ENCODE peak calls at places on chromosomes 7 and 10, in seven cellular contexts. U is epithelial cell of esophagus; P is right cardiac atrium; M is effector memory CD4-positive, alpha-beta T cell; I is Jurkat, Clone E6-1; R is H7; D is GM12865. L is an unnamed sample.
A peak's percentile ranks its signal among the peaks of the same experiment; 100 is the strongest.

GRCh38 chr10:10007972-10008371 is 1009.7 kb upstream of the CELF2 start:
- DNase-seq in R (no peak), U (peak; percentile 8), P (no peak), M (no peak), D (peak; percentile 34), I (peak; percentile 6), L (no peak)

GRCh38 chr7:6205921-6206660 is 66.3 kb downstream of the CYTH3 start:
- DNase-seq in M (no peak), D (no peak), R (peak; percentile 1), I (no peak), U (no peak), P (no peak), L (no peak)

GRCh38 chr10:1374901-1375804 is 319.0 kb downstream of the WDR37 start:
- DNase-seq in P (no peak), D (no peak), I (no peak), U (no peak), R (peak; percentile 26), M (no peak), L (no peak)

GRCh38 chr7:140297192-140297591 is 101.1 kb downstream of the SLC37A3 start:
- DNase-seq in U (no peak), M (no peak), R (no peak), D (no peak), P (no peak), I (no peak), L (no peak)

GRCh38 chr7:70557281-70557680 is 574.7 kb upstream of the GALNT17 start:
- DNase-seq in M (no peak), R (no peak), P (no peak), D (no peak), I (no peak), U (no peak), L (no peak)

GRCh38 chr10:22611425-22612111 is 102.8 kb downstream of the PIP4K2A start:
- DNase-seq in P (no peak), D (peak; percentile 88), I (peak; percentile 96), M (peak; percentile 70), R (no peak), U (no peak), L (peak; percentile 61)

GRCh38 chr10:32377458-32378370 is 30.8 kb upstream of the EPC1 start:
- DNase-seq in U (peak; percentile 45), R (no peak), P (peak; percentile 25), D (peak; percentile 66), I (peak; percentile 59), M (peak; percentile 27), L (peak; percentile 41)

GRCh38 chr10:86599729-86600128 is 54.6 kb upstream of the OPN4 start:
- DNase-seq in U (peak; percentile 36), D (peak; percentile 72), R (peak; percentile 76), I (peak; percentile 35), P (no peak), M (no peak), L (peak; percentile 30)

GRCh38 chr7:133859191-133859590 is 267.9 kb upstream of the LRGUK start:
- DNase-seq in P (no peak), D (no peak), M (no peak), I (peak; percentile 26), U (no peak), R (no peak), L (no peak)

GRCh38 chr7:129210256-129210988 is 14.4 kb upstream of the AHCYL2 start:
- DNase-seq in M (peak; percentile 29), P (peak; percentile 83), U (peak; percentile 62), D (peak; percentile 83), I (no peak), R (peak; percentile 95), L (peak; percentile 81)

GRCh38 chr7:128381161-128381821 is 19.8 kb upstream of the PRRT4 start:
- DNase-seq in P (no peak), M (no peak), R (peak; percentile 94), I (no peak), U (peak; percentile 86), D (peak; percentile 36), L (peak; percentile 30)

GRCh38 chr10:45558406-45558805 is 114.2 kb downstream of the ZFAND4 start:
- DNase-seq in I (peak; percentile 7), M (no peak), D (no peak), R (no peak), P (no peak), U (no peak), L (no peak)

GRCh38 chr10:123569436-123570010 is 96.6 kb upstream of the GPR26 start:
- DNase-seq in R (peak; percentile 42), D (no peak), P (no peak), U (no peak), I (no peak), M (no peak), L (no peak)

GRCh38 chr10:51716981-51717380 is 17.6 kb upstream of the CSTF2T start:
- DNase-seq in M (no peak), R (no peak), U (peak; percentile 33), I (no peak), P (no peak), D (no peak), L (no peak)

GRCh38 chr10:11138634-11139033 is 121.0 kb downstream of the CELF2 start:
- DNase-seq in U (no peak), R (no peak), P (no peak), I (no peak), D (no peak), M (no peak), L (no peak)

GRCh38 chr10:83427101-83427500 is 712.2 kb upstream of the GHITM start:
- DNase-seq in D (no peak), P (no peak), I (no peak), U (no peak), R (no peak), M (no peak), L (no peak)

GRCh38 chr7:101595766-101596537 is 33.1 kb downstream of the MYL10 start:
- DNase-seq in R (no peak), M (no peak), D (no peak), P (no peak), I (no peak), U (no peak), L (no peak)

GRCh38 chr7:73831656-73832579 is 1.1 kb downstream of the CLDN4 start:
- DNase-seq in P (no peak), D (no peak), U (peak; percentile 93), R (peak; percentile 93), M (no peak), I (no peak), L (no peak)
- H3K4me3 ChIP-seq in P (no peak overlapping the region), D (no peak overlapping the region), U (peak overlapping the region; percentile 62), R (peak overlapping the region; percentile 14), M (no peak overlapping the region), I (no peak overlapping the region), L (no peak overlapping the region)

DNA sequence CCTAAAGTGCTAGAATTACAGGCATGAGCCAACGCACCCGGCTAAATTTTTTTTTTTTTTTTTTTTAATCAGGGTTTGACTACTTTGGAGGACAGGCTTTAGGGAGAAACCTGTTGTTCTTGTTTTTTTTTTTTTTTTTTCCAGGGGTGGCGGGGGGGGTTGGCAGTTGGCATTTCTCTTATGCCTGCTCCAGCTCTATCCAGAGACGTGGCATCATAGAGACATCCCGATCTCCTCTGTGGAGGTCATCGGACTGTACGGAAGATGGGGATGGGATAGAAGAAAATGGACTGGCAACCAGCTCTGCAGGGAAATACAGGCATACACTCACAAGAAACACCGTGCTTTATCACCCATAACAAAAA is 130.8 kb downstream of the PRPF18 start:
- DNase-seq in P (no peak), M (no peak), D (no peak), U (peak; percentile 58), R (no peak), I (no peak), L (no peak)
- H3K4me3 ChIP-seq in P (no peak overlapping the region), M (no peak overlapping the region), D (no peak overlapping the region), U (peak overlapping the region; percentile 44), R (no peak overlapping the region), I (peak overlapping the region; percentile 51), L (no peak overlapping the region)

GRCh38 chr7:130958846-130959245 is 224.8 kb upstream of the KLF14 start:
- DNase-seq in D (no peak), R (no peak), P (no peak), M (no peak), I (no peak), U (no peak), L (no peak)

GRCh38 chr7:130960208-130960988 is 226.4 kb upstream of the KLF14 start:
- DNase-seq in R (no peak), D (peak; percentile 83), U (peak; percentile 97), P (no peak), I (peak; percentile 36), M (no peak), L (peak; percentile 78)

GRCh38 chr7:130961128-130961601 is 227.2 kb upstream of the KLF14 start:
- DNase-seq in R (no peak), P (no peak), I (peak; percentile 96), D (peak; percentile 97), M (peak; percentile 77), U (peak; percentile 78), L (peak; percentile 97)

GRCh38 chr7:130957722-130958360 is 223.8 kb upstream of the KLF14 start:
- DNase-seq in D (no peak), P (no peak), U (no peak), R (no peak), M (no peak), I (no peak), L (no peak)

DNA sequence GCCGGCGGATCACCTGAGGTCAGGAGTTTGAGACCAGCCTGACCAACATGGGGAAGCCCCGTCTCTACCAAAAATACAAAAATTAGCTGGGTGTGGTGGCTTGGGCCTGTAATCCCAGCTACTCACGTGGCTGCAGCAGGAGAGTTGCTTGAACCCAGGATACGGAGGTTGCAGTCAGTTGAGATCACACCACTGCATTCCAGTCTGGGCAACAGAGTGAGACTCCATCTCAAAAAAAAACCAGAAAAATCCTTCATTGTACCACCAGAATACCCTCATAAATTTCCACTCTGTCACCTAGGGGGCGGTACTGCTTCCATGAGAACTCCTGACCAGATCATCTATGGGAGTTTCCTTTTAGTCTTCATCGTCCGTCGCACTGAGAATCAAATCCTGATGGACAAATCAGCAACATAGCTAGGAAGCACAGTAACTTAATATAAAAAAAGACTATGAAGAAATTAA is 225.8 kb upstream of the KLF14 start:
- DNase-seq in M (peak; percentile 34), U (peak; percentile 62), R (no peak), P (no peak), D (peak; percentile 74), I (peak; percentile 55), L (no peak)
- H3K4me3 ChIP-seq in M (peak overlapping the region; percentile 55), U (no peak overlapping the region), R (no peak overlapping the region), P (no peak overlapping the region), D (peak overlapping the region; percentile 84), I (peak overlapping the region; percentile 62), L (peak overlapping the region; percentile 65)

DNA sequence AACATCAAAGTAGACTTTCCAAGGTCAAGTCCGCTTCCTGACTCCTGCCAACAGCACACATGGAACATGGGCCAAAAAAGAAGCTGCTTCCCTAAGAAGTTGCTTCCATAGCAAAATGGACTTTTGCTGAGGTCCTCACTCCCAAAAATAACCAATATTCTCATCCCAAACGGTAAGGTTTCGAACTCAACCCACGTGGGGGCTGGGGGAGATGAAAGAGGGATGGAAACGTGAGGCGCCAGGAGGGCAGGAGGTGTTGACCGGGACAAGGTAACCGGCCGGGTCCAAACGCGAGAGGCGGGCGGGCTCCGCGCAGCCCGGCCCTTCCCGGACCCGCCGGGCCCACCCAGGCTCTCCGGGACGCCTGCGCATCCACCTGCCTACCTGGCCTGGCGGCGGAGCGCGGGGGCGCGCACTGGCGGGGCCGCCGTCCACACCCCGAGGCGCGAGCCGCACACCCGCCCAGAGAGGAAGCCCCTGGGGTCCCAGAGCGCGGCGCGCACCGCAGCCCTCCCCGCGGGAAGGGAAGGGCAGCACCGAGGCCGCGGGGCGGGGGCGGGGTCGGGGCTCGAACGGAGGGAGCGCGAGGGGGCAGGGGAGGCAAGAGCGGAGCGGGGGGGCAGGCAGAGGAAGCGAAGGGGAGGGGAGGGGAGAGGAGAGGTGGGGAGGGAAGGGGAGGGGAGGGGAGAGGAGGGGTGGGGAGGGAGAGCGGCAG is 740 bp downstream of the LMBR1 start:
- DNase-seq in M (peak; percentile 57), R (peak; percentile 90), I (peak; percentile 52), P (peak; percentile 51), D (peak; percentile 77), U (peak; percentile 33), L (peak; percentile 74)
- H3K4me3 ChIP-seq in M (peak overlapping the region; percentile 64), R (peak overlapping the region; percentile 71), I (peak overlapping the region; percentile 78), P (peak overlapping the region; percentile 96), D (peak overlapping the region; percentile 97), U (peak overlapping the region; percentile 79), L (peak overlapping the region; percentile 79)

GRCh38 chr7:19744075-19744474 is 29.3 kb downstream of the TMEM196 start:
- DNase-seq in U (no peak), I (no peak), M (no peak), R (no peak), P (no peak), D (no peak), L (no peak)
- H3K4me3 ChIP-seq in U (no peak overlapping the region), I (no peak overlapping the region), M (no peak overlapping the region), R (no peak overlapping the region), P (no peak overlapping the region), D (no peak overlapping the region), L (no peak overlapping the region)

L was measured in MM.1S.